ENCODE peak calls at places on chromosome 1, in five cellular contexts. C, Y, G, O and Q are unnamed samples.

GRCh38 chr1:226821719-226822085 is 48.7 kb upstream of the PSEN2 start:
- DNase-seq in C (no peak), Y (peak), G (no peak), O (peak), Q (no peak)

GRCh38 chr1:200670215-200671118 is 760 bp upstream of the DDX59 start:
- DNase-seq in C (no peak), Y (peak), G (peak), O (peak), Q (no peak)

GRCh38 chr1:54377040-54377691 is 29.0 kb downstream of the SSBP3 start:
- DNase-seq in C (no peak), Y (no peak), G (peak), O (peak), Q (no peak)

GRCh38 chr1:227447531-227447990 is 115.8 kb upstream of the ZNF678 start:
- DNase-seq in C (no peak), Y (peak), G (no peak), O (peak), Q (no peak)

GRCh38 chr1:53107090-53107489 is 35.3 kb downstream of the SLC1A7 start:
- DNase-seq in C (no peak), Y (no peak), G (no peak), O (no peak), Q (no peak)

GRCh38 chr1:24266398-24266941 is 52.7 kb upstream of the GRHL3 start:
- DNase-seq in C (no peak), Y (peak), G (no peak), O (no peak), Q (no peak)

GRCh38 chr1:156926175-156926574 is 5.7 kb downstream of the LRRC71 start:
- DNase-seq in C (no peak), Y (no peak), G (no peak), O (peak), Q (no peak)

GRCh38 chr1:32400876-32401631 is 6.8 kb upstream of the BSDC1 start:
- DNase-seq in C (peak), Y (peak), G (peak), O (peak), Q (peak)

GRCh38 chr1:154998818-154999650 is 3.6 kb upstream of the ZBTB7B start:
- DNase-seq in C (peak), Y (peak), G (peak), O (peak), Q (no peak)

GRCh38 chr1:175865041-175865766 is 121.8 kb upstream of the TNR start:
- DNase-seq in C (no peak), Y (no peak), G (no peak), O (no peak), Q (no peak)

GRCh38 chr1:226635456-226635941 is 86.9 kb downstream of the STUM start:
- DNase-seq in C (no peak), Y (no peak), G (peak), O (no peak), Q (no peak)

GRCh38 chr1:108881369-108881768 is 4.6 kb downstream of the GPSM2 start:
- DNase-seq in C (no peak), Y (peak), G (no peak), O (no peak), Q (no peak)

GRCh38 chr1:223803211-223803610 is 42.5 kb downstream of the TP53BP2 start:
- DNase-seq in C (no peak), Y (no peak), G (no peak), O (no peak), Q (no peak)

GRCh38 chr1:220810963-220811362 is 24.2 kb downstream of the MTARC1 start:
- DNase-seq in C (no peak), Y (no peak), G (no peak), O (no peak), Q (no peak)

GRCh38 chr1:184545601-184546000 is 158.8 kb downstream of the C1orf21 start:
- DNase-seq in C (no peak), Y (peak), G (no peak), O (no peak), Q (no peak)

GRCh38 chr1:109142248-109142647 is 28.3 kb downstream of the ELAPOR1 start:
- DNase-seq in C (no peak), Y (no peak), G (no peak), O (no peak), Q (no peak)

GRCh38 chr1:107557095-107557494 is 407.9 kb downstream of the VAV3 start:
- DNase-seq in C (no peak), Y (no peak), G (no peak), O (no peak), Q (no peak)

GRCh38 chr1:169427081-169427611 is at the start of gene CCDC181:
- DNase-seq in C (peak), Y (peak), G (peak), O (peak), Q (no peak)

GRCh38 chr1:164659621-164660414 is 100.8 kb downstream of the PBX1 start:
- DNase-seq in C (no peak), Y (no peak), G (no peak), O (no peak), Q (no peak)

GRCh38 chr1:223142795-223143759 is at the start of gene TLR5:
- DNase-seq in C (peak), Y (peak), G (peak), O (peak), Q (peak)

GRCh38 chr1:166952002-166952746 is 23.2 kb downstream of the ILDR2 start:
- DNase-seq in C (no peak), Y (peak), G (no peak), O (peak), Q (no peak)

GRCh38 chr1:24963099-24963872 is 33.2 kb upstream of the RUNX3 start:
- DNase-seq in C (no peak), Y (no peak), G (no peak), O (peak), Q (no peak)

GRCh38 chr1:38340409-38340808 is 293.8 kb upstream of the POU3F1 start:
- DNase-seq in C (no peak), Y (no peak), G (no peak), O (no peak), Q (no peak)

GRCh38 chr1:164712131-164713031 is 153.4 kb downstream of the PBX1 start:
- DNase-seq in C (peak), Y (peak), G (no peak), O (peak), Q (no peak)

GRCh38 chr1:164671597-164672327 is 112.8 kb downstream of the PBX1 start:
- DNase-seq in C (no peak), Y (no peak), G (no peak), O (no peak), Q (no peak)

GRCh38 chr1:228405200-228405978 is 1.2 kb downstream of the TRIM11 start:
- DNase-seq in C (no peak), Y (peak), G (no peak), O (no peak), Q (no peak)

GRCh38 chr1:48291421-48291820 is 68.9 kb downstream of the SLC5A9 start:
- DNase-seq in C (no peak), Y (no peak), G (no peak), O (no peak), Q (no peak)

GRCh38 chr1:110872745-110873435 is at the start of gene CD53:
- DNase-seq in C (no peak), Y (no peak), G (peak), O (no peak), Q (no peak)

GRCh38 chr1:23906731-23907130 is 6.4 kb downstream of the CNR2 start:
- DNase-seq in C (no peak), Y (no peak), G (no peak), O (no peak), Q (no peak)

GRCh38 chr1:225445644-225446297 is 17.9 kb upstream of the LBR start:
- DNase-seq in C (no peak), Y (no peak), G (no peak), O (no peak), Q (no peak)

GRCh38 chr1:33724348-33724747 is 139.5 kb upstream of the HMGB4 start:
- DNase-seq in C (no peak), Y (no peak), G (no peak), O (no peak), Q (no peak)
- TF ChIP-seq CTCF in C (no peak), Y (no peak), G (no peak), O (no peak), Q (no peak)

DNA sequence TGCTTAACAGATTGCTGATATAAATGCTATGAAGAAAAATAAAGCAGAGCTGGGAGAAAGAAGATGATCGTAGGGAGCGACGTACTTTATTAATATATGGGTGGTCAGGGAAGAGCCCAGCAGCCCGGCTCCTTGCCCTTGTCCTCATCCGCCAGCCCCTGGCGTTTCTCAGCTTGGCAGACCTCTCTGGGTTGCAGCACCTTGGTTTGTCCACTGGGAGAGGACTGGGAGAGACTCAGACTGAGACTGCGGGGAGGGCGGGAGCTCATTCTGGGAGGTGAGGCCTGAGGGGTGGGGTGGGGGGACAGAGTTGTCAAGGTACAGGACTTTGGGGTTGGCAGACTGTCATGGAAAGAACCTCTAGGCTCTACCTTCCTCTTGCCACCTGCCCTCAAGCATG is 3.3 kb upstream of the S100A3 start:
- DNase-seq in C (no peak), Y (no peak), G (no peak), O (no peak), Q (no peak)
- TF ChIP-seq CTCF in C (no peak), Y (peak), G (no peak), O (no peak), Q (no peak)

GRCh38 chr1:163561570-163562295 is 240.0 kb downstream of the NUF2 start:
- DNase-seq in C (no peak), Y (peak), G (peak), O (no peak), Q (no peak)
- TF ChIP-seq CTCF in C (peak), Y (peak), G (peak), O (peak), Q (no peak)

GRCh38 chr1:199550384-199551067 is 477.0 kb upstream of the NR5A2 start:
- DNase-seq in C (no peak), Y (peak), G (no peak), O (no peak), Q (no peak)
- TF ChIP-seq CTCF in C (peak), Y (peak), G (no peak), O (no peak), Q (no peak)

GRCh38 chr1:203166192-203166940 is 9.3 kb downstream of the MYBPH start:
- DNase-seq in C (no peak), Y (peak), G (peak), O (no peak), Q (no peak)
- TF ChIP-seq CTCF in C (no peak), Y (peak), G (peak), O (no peak), Q (no peak)

DNA sequence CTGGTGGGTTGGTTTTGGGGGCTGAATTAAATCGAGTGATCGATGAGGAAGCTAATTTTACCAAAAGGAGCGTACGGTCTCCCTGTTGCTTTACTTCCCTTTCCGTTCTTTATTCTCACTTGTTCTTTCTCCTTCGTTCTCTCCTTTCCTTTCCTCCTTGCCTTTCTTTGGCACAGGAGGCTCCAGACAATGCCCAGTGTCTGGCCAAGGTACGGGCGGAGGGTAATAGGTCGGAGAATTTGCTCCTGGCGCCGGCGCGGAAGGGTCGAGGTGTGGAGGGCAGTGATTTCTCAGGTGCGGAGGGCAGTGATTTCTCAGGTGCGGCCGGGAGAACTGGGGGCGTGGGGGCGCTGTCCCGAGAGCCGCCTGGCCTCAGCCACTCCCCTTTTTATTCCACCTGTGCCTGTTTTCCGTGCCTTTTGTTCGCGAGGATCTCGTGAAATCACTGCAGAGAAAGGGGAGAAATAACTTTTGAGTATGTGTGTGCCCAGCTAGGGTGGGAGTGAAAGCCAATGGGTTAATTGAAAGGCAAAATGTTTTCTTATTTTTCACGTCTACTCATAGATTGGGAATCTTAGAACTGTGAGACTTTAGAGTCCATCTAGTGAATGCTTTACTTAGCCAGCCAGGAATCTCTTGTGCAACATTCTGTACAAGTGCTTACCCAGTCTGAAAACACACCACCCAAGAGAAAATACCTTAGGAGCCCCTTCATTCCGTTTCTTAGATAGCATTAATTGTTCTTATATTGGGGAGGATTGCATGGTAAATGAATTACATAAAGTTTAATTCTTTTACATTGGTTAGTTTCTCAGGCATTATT is 1.3 kb downstream of the FNBP1L start:
- DNase-seq in C (no peak), Y (peak), G (no peak), O (no peak), Q (no peak)
- TF ChIP-seq CTCF in C (no peak), Y (no peak), G (no peak), O (no peak), Q (no peak)

DNA sequence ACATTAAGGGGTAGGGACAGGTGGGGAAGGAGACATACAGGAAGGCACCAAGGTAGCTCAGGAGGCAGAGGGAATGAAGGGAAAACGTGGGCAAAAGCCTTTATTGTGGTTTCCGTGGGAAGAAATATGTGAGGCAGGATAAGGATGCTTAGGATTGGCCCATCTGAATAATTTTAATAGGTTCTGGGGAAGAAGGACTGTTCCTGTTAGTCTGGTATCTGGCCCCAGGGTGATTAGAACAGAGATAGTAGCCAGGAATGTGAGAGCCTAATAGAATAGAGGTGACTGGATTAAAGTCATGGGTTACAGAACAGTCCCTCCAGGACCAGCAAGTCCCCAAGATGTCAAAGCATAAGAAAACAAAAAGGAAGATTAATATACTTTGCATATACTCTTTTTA is 545.2 kb upstream of the CAMK1G start:
- DNase-seq in C (no peak), Y (no peak), G (no peak), O (no peak), Q (no peak)
- TF ChIP-seq CTCF in C (no peak), Y (no peak), G (no peak), O (no peak), Q (no peak)